ENCODE peak calls at places on chromosomes 5 and 9, in four cellular contexts. P is CD4-positive, alpha-beta T cell; G is activated CD8-positive, alpha-beta memory T cell treated with anti-CD3 and anti-CD28 coated beads for 4 hours; L is astrocyte of the spinal cord. Z is an unnamed sample.
A peak's percentile ranks its signal among the peaks of the same experiment; 100 is the strongest.

GRCh38 chr9:106697799-106698591 is 165.0 kb upstream of the ZNF462 start:
- DNase-seq in P (no peak), L (peak; percentile 55), G (no peak), Z (no peak)

GRCh38 chr5:101534486-101535110 is 631.5 kb upstream of the ST8SIA4 start:
- DNase-seq in P (no peak), G (no peak), L (no peak), Z (no peak)

GRCh38 chr9:119197858-119198607 is 171.2 kb downstream of the BRINP1 start:
- DNase-seq in G (no peak), P (no peak), L (no peak), Z (no peak)

GRCh38 chr5:146461319-146461718 is 14.2 kb downstream of the TCERG1 start:
- DNase-seq in L (peak; percentile 24), G (no peak), P (no peak), Z (no peak)

GRCh38 chr5:91468643-91469422 is 85.7 kb upstream of the ARRDC3 start:
- DNase-seq in G (no peak), L (peak; percentile 41), P (no peak), Z (no peak)

GRCh38 chr9:69931340-69931739 is 110.7 kb downstream of the CFAP95 start:
- DNase-seq in L (no peak), G (no peak), P (no peak), Z (no peak)

GRCh38 chr5:76544268-76544926 is 78.8 kb downstream of the F2RL2 start:
- DNase-seq in P (peak; percentile 56), G (peak; percentile 20), L (peak; percentile 34), Z (no peak)

GRCh38 chr5:19928556-19929421 is 59.2 kb downstream of the CDH18 start:
- DNase-seq in G (no peak), P (no peak), L (peak; percentile 81), Z (peak; percentile 76)

GRCh38 chr5:99169309-99169708 is 240.5 kb upstream of the CHD1 start:
- DNase-seq in P (no peak), G (no peak), L (peak; percentile 62), Z (peak; percentile 16)

GRCh38 chr9:129834489-129835127 is 467 bp downstream of the C9orf78 start:
- DNase-seq in G (no peak), P (peak; percentile 55), L (peak; percentile 7), Z (no peak)

GRCh38 chr9:109101810-109102209 is 17.9 kb downstream of the TMEM245 start:
- DNase-seq in L (peak; percentile 91), P (no peak), G (no peak), Z (peak; percentile 71)

GRCh38 chr5:150623152-150623877 is 17.1 kb upstream of the SYNPO start:
- DNase-seq in G (no peak), P (no peak), L (no peak), Z (no peak)

GRCh38 chr5:58886315-58887207 is 303.7 kb downstream of the RAB3C start:
- DNase-seq in L (peak; percentile 66), G (peak; percentile 21), P (peak; percentile 60), Z (peak; percentile 16)

GRCh38 chr5:92930057-92930456 is 651.0 kb downstream of the NR2F1-AS1 start:
- DNase-seq in G (no peak), L (no peak), P (no peak), Z (no peak)

GRCh38 chr9:84669293-84670105 is at the start of gene NTRK2:
- DNase-seq in L (peak; percentile 52), P (no peak), G (no peak), Z (no peak)

GRCh38 chr9:131216806-131217205 is 59.5 kb downstream of the FAM78A start:
- DNase-seq in L (no peak), G (no peak), P (no peak), Z (no peak)

GRCh38 chr9:93126151-93126781 is 7.8 kb downstream of the NINJ1 start:
- DNase-seq in P (no peak), G (no peak), L (no peak), Z (no peak)

Z was measured in glomerular endothelial cell.